ENCODE peak calls at places on chromosomes 3 and 15, in nine cellular contexts. Q, F, O, L, B, Y, W, S and R are unnamed samples.

GRCh38 chr3:112128843-112129727 is 4.0 kb downstream of the GCSAM start:
- DNase-seq in Y (no peak), L (no peak), S (no peak), B (no peak), O (no peak), W (no peak), Q (peak), F (peak), R (no peak)

GRCh38 chr15:74378853-74379252 is 11.4 kb upstream of the CYP11A1 start:
- DNase-seq in L (no peak), S (no peak), O (no peak), W (peak), B (no peak), Q (no peak), F (peak), Y (peak), R (no peak)

GRCh38 chr3:101066776-101067175 is 73.6 kb upstream of the ABI3BP start:
- DNase-seq in O (no peak), F (no peak), B (no peak), W (no peak), Q (no peak), L (no peak), Y (no peak), S (no peak), R (no peak)

GRCh38 chr15:86615816-86616215 is 536.1 kb downstream of the AGBL1 start:
- DNase-seq in O (no peak), L (no peak), S (no peak), B (no peak), F (no peak), W (no peak), Y (no peak), Q (no peak), R (no peak)

GRCh38 chr3:186360779-186361178 is 1.3 kb downstream of the DGKG start:
- DNase-seq in B (no peak), Y (no peak), O (no peak), W (no peak), F (peak), Q (no peak), L (peak), S (no peak), R (peak)

GRCh38 chr3:52432631-52433030 is 12.3 kb downstream of the SEMA3G start:
- DNase-seq in Q (no peak), S (no peak), O (no peak), F (no peak), B (no peak), W (no peak), L (peak), Y (no peak), R (no peak)

GRCh38 chr3:194913281-194913680 is 227.6 kb downstream of the FAM43A start:
- DNase-seq in W (no peak), O (no peak), Y (no peak), S (no peak), Q (no peak), B (no peak), L (no peak), F (no peak), R (no peak)

GRCh38 chr15:96421211-96421610 is 90.7 kb downstream of the NR2F2 start:
- DNase-seq in W (no peak), L (no peak), Q (peak), B (no peak), O (no peak), Y (no peak), F (no peak), S (no peak), R (no peak)

DNA sequence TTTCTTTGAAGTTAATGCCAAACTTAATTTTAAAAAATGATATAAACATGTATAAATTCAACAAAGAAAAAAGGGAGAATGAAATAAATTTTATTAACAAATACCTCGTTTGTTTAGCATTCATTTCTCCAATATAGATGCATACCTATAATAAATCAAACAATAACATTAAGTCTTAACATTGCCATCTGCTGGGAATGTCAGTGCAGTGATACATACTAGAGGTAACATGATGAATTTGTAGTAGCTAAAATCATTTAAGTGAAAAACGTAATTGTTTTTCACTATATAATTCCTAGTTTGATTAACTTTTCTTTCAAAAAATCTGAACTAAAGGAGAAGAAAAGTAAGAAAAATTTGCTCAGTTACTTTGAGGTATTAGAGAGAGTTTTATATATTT is 340.2 kb upstream of the CBLB start:
- DNase-seq in Y (no peak), F (no peak), S (no peak), L (no peak), B (no peak), Q (no peak), W (no peak), O (no peak), R (no peak)
- TF ChIP-seq CTCF in Y (no peak), F (peak), S (peak), L (peak), B (no peak), Q (no peak), W (no peak), O (no peak), R (no peak)

GRCh38 chr15:92938387-92938786 is 38.3 kb downstream of the CHD2 start:
- DNase-seq in W (no peak), B (no peak), Y (no peak), L (no peak), O (no peak), S (no peak), Q (no peak), F (no peak), R (no peak)
- TF ChIP-seq CTCF in W (no peak), B (peak), Y (peak), L (no peak), O (peak), S (peak), Q (peak), F (peak), R (no peak)

GRCh38 chr3:117997201-117998049 is 1037.2 kb downstream of the IGSF11 start:
- DNase-seq in O (peak), F (peak), L (peak), W (peak), S (peak), Q (peak), Y (peak), B (peak), R (peak)
- TF ChIP-seq CTCF in O (peak), F (peak), L (peak), W (peak), S (peak), Q (peak), Y (peak), B (peak), R (peak)

GRCh38 chr15:58517252-58517681 is 85.5 kb downstream of the LIPC start:
- DNase-seq in F (no peak), S (no peak), Y (no peak), Q (no peak), L (no peak), W (no peak), O (no peak), B (no peak), R (no peak)
- TF ChIP-seq CTCF in F (peak), S (peak), Y (no peak), Q (peak), L (peak), W (no peak), O (no peak), B (no peak), R (peak)

GRCh38 chr15:87741350-87741749 is 515.2 kb downstream of the NTRK3 start:
- DNase-seq in B (no peak), W (no peak), S (no peak), O (no peak), Y (no peak), F (no peak), L (no peak), Q (no peak), R (no peak)

GRCh38 chr15:87740655-87741344 is 515.7 kb downstream of the NTRK3 start:
- DNase-seq in W (no peak), O (no peak), F (no peak), B (no peak), Y (no peak), L (no peak), Q (no peak), S (no peak), R (no peak)

GRCh38 chr15:87746333-87746732 is 510.2 kb downstream of the NTRK3 start:
- DNase-seq in B (no peak), Q (no peak), F (no peak), O (no peak), L (no peak), W (no peak), Y (no peak), S (no peak), R (no peak)

GRCh38 chr15:87744815-87745214 is 511.7 kb downstream of the NTRK3 start:
- DNase-seq in Y (no peak), Q (no peak), W (no peak), L (no peak), O (no peak), B (no peak), S (no peak), F (no peak), R (no peak)

GRCh38 chr15:87743557-87743956 is 513.0 kb downstream of the NTRK3 start:
- DNase-seq in S (no peak), O (no peak), L (no peak), F (no peak), B (no peak), Y (no peak), Q (no peak), W (no peak), R (no peak)
- TF ChIP-seq CTCF in S (no peak), O (no peak), L (no peak), F (no peak), B (no peak), Y (no peak), Q (no peak), W (no peak), R (no peak)

DNA sequence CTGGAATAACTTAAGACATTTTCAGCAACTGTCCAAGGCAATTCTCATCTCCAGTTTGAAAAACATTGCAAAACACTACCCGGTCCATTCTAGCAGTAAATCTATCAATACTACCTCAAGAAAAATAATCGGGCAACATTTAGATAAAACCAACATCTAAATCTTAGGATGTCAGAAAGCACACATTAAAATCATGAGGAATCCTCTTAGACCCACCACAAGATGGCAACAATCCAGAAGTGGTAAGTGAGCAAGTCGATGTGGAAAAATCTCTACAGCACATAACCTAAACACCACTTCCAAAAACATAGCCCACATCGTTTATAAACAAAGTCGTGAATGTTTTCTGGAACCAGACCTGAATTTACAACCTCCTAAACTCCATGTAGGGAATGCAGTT is 5.7 kb downstream of the PLCH1 start:
- DNase-seq in S (no peak), W (no peak), L (no peak), Q (peak), O (no peak), F (no peak), B (no peak), Y (no peak), R (no peak)
- TF ChIP-seq CTCF in S (no peak), W (no peak), L (no peak), Q (peak), O (peak), F (peak), B (no peak), Y (no peak), R (peak)

GRCh38 chr15:100687532-100688215 is 85.3 kb downstream of the ASB7 start:
- DNase-seq in O (no peak), Y (no peak), F (peak), Q (no peak), S (no peak), B (no peak), W (no peak), L (no peak), R (no peak)
- TF ChIP-seq CTCF in O (no peak), Y (no peak), F (no peak), Q (no peak), S (no peak), B (no peak), W (no peak), L (no peak), R (no peak)

DNA sequence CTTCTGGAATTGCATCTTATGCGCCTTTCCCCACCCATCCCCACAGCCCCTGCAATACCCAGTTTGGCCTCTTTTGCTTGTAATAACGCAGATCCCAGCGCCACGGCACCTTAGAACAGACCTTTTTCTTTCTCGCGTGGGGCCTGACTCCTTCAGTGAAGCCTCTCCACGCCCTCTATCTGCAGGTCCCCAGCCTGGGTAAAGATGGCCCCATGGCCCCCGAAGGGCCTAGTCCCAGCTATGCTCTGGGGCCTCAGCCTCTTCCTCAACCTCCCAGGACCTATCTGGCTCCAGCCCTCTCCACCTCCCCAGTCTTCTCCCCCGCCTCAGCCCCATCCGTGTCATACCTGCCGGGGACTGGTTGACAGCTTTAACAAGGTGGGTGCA is 594 bp downstream of the CRELD1 start:
- DNase-seq in W (no peak), O (no peak), S (no peak), F (no peak), L (no peak), Y (no peak), B (no peak), Q (no peak), R (peak)
- TF ChIP-seq CTCF in W (peak), O (peak), S (peak), F (peak), L (peak), Y (no peak), B (no peak), Q (peak), R (peak)

GRCh38 chr3:109803274-109803673 is 465.9 kb upstream of the DPPA4 start:
- DNase-seq in W (no peak), F (no peak), L (no peak), O (no peak), S (no peak), Y (no peak), B (no peak), Q (no peak), R (no peak)
- TF ChIP-seq CTCF in W (no peak), F (peak), L (no peak), O (peak), S (peak), Y (peak), B (peak), Q (peak), R (peak)

GRCh38 chr15:63277044-63277892 is at the start of gene APH1B:
- DNase-seq in W (peak), Q (peak), O (peak), S (no peak), Y (peak), F (peak), L (peak), B (no peak), R (peak)
- TF ChIP-seq CTCF in W (no peak), Q (no peak), O (peak), S (peak), Y (no peak), F (peak), L (no peak), B (no peak), R (no peak)